ENCODE peak calls at places on chromosomes 6 and 20, in ten cellular contexts. N is A549, G is uterus, Y is psoas muscle, K is prostate gland, L is endothelial cell, D is BJ, R is GM13977, F is hepatocyte, J is AG09319. Z is an unnamed sample.

GRCh38 chr6:157224178-157224956 is 99.0 kb downstream of the TMEM242 start:
- DNase-seq in F (no peak), K (no peak), L (no peak), D (no peak), Y (no peak), R (no peak), J (no peak), G (no peak), N (no peak), Z (no peak)

GRCh38 chr20:8305449-8305978 is 173.4 kb downstream of the PLCB1 start:
- DNase-seq in J (no peak), Y (no peak), R (peak), L (peak), F (peak), N (peak), K (peak), D (no peak), G (no peak), Z (peak)

GRCh38 chr6:28371706-28372451 is 22.1 kb downstream of the ZKSCAN3 start:
- DNase-seq in N (no peak), F (no peak), L (no peak), J (no peak), R (peak), D (no peak), K (no peak), G (no peak), Y (no peak), Z (no peak)

GRCh38 chr6:161351855-161352254 is 78.0 kb upstream of the AGPAT4 start:
- DNase-seq in R (no peak), J (no peak), N (no peak), L (no peak), G (no peak), Y (no peak), K (no peak), D (no peak), F (no peak), Z (no peak)

GRCh38 chr6:125380474-125380873 is 78.7 kb upstream of the HDDC2 start:
- DNase-seq in D (no peak), N (no peak), R (no peak), Y (no peak), G (no peak), F (no peak), J (no peak), L (no peak), K (no peak), Z (no peak)

GRCh38 chr6:25697537-25698340 is 45.7 kb downstream of the SCGN start:
- DNase-seq in L (no peak), N (no peak), J (no peak), K (no peak), R (no peak), Y (no peak), D (no peak), G (no peak), F (no peak), Z (no peak)

GRCh38 chr20:64048402-64049044 is 916 bp downstream of the SOX18 start:
- DNase-seq in R (no peak), F (no peak), D (no peak), G (no peak), Y (no peak), L (no peak), N (no peak), K (no peak), J (no peak), Z (no peak)

GRCh38 chr6:167706313-167707109 is 120.2 kb upstream of the AFDN start:
- DNase-seq in L (no peak), G (no peak), R (peak), F (no peak), Y (no peak), N (no peak), D (no peak), K (no peak), J (no peak), Z (no peak)

GRCh38 chr6:108685970-108686369 is 125.3 kb downstream of the FOXO3 start:
- DNase-seq in N (no peak), Y (no peak), L (no peak), R (no peak), F (no peak), D (no peak), K (no peak), G (no peak), J (no peak), Z (no peak)

GRCh38 chr6:94254689-94255088 is 835.3 kb upstream of the EPHA7 start:
- DNase-seq in K (no peak), N (peak), F (no peak), R (no peak), Y (no peak), G (no peak), L (no peak), J (no peak), D (no peak), Z (no peak)

GRCh38 chr20:2672446-2672845 is 8.4 kb upstream of the IDH3B start:
- DNase-seq in J (no peak), F (no peak), R (no peak), N (no peak), D (no peak), G (no peak), Y (no peak), L (no peak), K (no peak), Z (no peak)

GRCh38 chr20:58461899-58462298 is 53.3 kb downstream of the APCDD1L start:
- DNase-seq in J (no peak), N (no peak), D (no peak), F (no peak), L (no peak), R (no peak), K (no peak), Y (no peak), G (no peak), Z (no peak)

GRCh38 chr6:129592516-129593232 is 117.3 kb downstream of the ARHGAP18 start:
- DNase-seq in G (no peak), L (no peak), D (no peak), Y (no peak), K (no peak), J (no peak), F (no peak), R (no peak), N (no peak), Z (no peak)

GRCh38 chr6:35708585-35708984 is 19.9 kb upstream of the FKBP5 start:
- DNase-seq in Y (no peak), R (no peak), J (no peak), F (no peak), G (no peak), D (no peak), N (no peak), L (no peak), K (no peak), Z (no peak)

GRCh38 chr6:35713006-35713405 is 23.8 kb upstream of the ARMC12 start:
- DNase-seq in G (no peak), N (no peak), F (no peak), J (no peak), D (no peak), K (no peak), Y (no peak), R (no peak), L (no peak), Z (no peak)

GRCh38 chr6:35707714-35708407 is 19.1 kb upstream of the FKBP5 start:
- DNase-seq in F (no peak), K (no peak), G (no peak), R (no peak), N (no peak), D (no peak), J (no peak), Y (no peak), L (no peak), Z (no peak)

GRCh38 chr6:35711731-35712130 is 23.0 kb upstream of the FKBP5 start:
- DNase-seq in G (no peak), R (no peak), N (no peak), F (no peak), K (no peak), L (no peak), J (no peak), Y (no peak), D (no peak), Z (no peak)

GRCh38 chr6:35710241-35710847 is 21.6 kb upstream of the FKBP5 start:
- DNase-seq in N (no peak), D (no peak), F (peak), L (no peak), J (no peak), Y (no peak), K (no peak), R (no peak), G (no peak), Z (peak)
- TF ChIP-seq CTCF in N (no peak), D (no peak), F (no peak), L (no peak), J (no peak), Y (no peak), K (no peak), R (no peak), G (no peak), Z (no peak)

GRCh38 chr20:45629496-45630100 is at the start of gene WFDC10A:
- DNase-seq in K (no peak), R (peak), D (no peak), N (peak), Y (no peak), J (no peak), L (peak), G (no peak), F (peak), Z (peak)
- TF ChIP-seq CTCF in K (no peak), R (peak), D (peak), N (peak), Y (peak), J (peak), L (peak), G (peak), F (peak), Z (peak)

GRCh38 chr6:89599727-89600126 is 38.8 kb downstream of the LYRM2 start:
- DNase-seq in L (no peak), D (no peak), G (no peak), Y (no peak), F (no peak), K (no peak), J (no peak), R (no peak), N (no peak), Z (no peak)

GRCh38 chr6:89596484-89596883 is 42.1 kb downstream of the LYRM2 start:
- DNase-seq in L (no peak), G (no peak), K (no peak), D (no peak), R (no peak), Y (no peak), F (no peak), N (no peak), J (no peak), Z (no peak)

GRCh38 chr6:89597372-89597771 is 41.2 kb downstream of the LYRM2 start:
- DNase-seq in R (no peak), Y (no peak), D (no peak), N (no peak), K (no peak), F (no peak), L (no peak), G (no peak), J (no peak), Z (no peak)

GRCh38 chr6:89596056-89596455 is 42.5 kb downstream of the LYRM2 start:
- DNase-seq in J (no peak), D (no peak), Y (no peak), R (peak), L (no peak), F (no peak), G (no peak), N (no peak), K (no peak), Z (no peak)

DNA sequence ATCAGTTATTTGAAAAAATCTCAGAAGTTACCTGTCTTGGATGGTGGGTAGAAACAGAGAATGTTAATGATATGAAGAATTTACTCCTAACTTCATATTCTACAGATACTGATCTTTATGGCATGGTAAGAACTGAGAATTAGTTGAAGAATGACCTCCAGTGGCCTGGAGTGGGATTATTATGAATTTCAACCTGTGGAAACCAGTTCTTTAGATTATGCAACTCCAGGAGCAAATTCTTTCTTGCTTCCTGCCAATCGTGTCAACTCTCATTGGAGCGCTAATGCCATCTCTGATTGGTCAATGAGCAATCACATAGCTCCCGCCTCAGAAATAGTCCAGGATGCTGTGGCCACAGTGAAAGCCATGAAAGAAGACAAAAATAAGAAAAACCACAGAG is 40.6 kb downstream of the LYRM2 start:
- DNase-seq in F (peak), J (no peak), D (no peak), L (no peak), Y (no peak), G (no peak), K (no peak), N (peak), R (no peak), Z (peak)
- TF ChIP-seq CTCF in F (peak), J (no peak), D (no peak), L (no peak), Y (no peak), G (no peak), K (no peak), N (no peak), R (peak), Z (no peak)

GRCh38 chr20:60349418-60349817 is 391.2 kb downstream of the CDH26 start:
- DNase-seq in R (no peak), F (no peak), J (no peak), N (no peak), G (no peak), K (no peak), L (no peak), Y (no peak), D (no peak), Z (no peak)
- TF ChIP-seq CTCF in R (no peak), F (no peak), J (no peak), N (no peak), G (no peak), K (no peak), L (no peak), Y (no peak), D (no peak), Z (no peak)

DNA sequence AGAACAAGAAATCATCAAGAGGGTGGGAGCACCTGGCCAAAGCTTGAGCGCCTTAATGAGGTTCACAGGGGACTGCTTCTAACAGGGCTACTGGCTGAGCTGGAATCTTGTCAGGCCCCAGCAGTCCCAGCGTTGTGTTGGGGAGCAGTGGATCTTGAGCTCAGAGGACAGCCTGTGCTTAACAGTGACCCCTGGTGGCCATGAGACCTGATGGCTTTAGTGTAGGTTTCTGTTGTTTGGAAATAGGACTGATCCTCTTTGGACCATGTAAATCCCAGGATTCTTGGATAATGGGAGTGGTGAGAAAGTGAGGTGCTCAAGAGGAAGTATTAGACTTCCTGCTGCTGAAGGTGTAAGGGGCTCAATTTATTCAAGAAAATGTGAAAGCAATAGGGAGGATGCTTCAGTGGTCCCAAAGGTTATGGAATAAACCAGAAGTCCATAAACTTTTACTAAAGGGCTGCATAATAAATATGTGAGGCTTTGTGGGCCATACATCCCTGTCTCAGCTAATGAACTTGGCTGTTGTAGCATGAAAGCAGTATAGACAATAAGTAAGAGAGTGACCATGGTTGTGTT is 216.2 kb downstream of the NFATC2 start:
- DNase-seq in N (peak), R (no peak), D (no peak), G (no peak), F (peak), K (peak), Y (no peak), L (peak), J (no peak), Z (peak)
- TF ChIP-seq CTCF in N (peak), R (no peak), D (peak), G (peak), F (peak), K (peak), Y (no peak), L (peak), J (peak), Z (peak)

GRCh38 chr20:35478804-35479472 is 23.5 kb downstream of the CEP250 start:
- DNase-seq in G (no peak), N (peak), K (no peak), R (no peak), J (no peak), Y (no peak), D (no peak), L (peak), F (no peak), Z (no peak)
- TF ChIP-seq CTCF in G (no peak), N (no peak), K (no peak), R (peak), J (no peak), Y (no peak), D (no peak), L (no peak), F (no peak), Z (peak)